ENCODE peak calls at places on chromosomes 2 and 18, in four cellular contexts. I, E, X and P are unnamed samples.

GRCh38 chr2:42875880-42876279 is 83.5 kb upstream of the HAAO start:
- DNase-seq in I (no peak), E (no peak), X (no peak), P (no peak)

GRCh38 chr18:2348003-2348402 is 223.3 kb downstream of the METTL4 start:
- DNase-seq in I (no peak), E (no peak), X (no peak), P (no peak)

GRCh38 chr2:38115216-38116012 is 39.5 kb upstream of the CYP1B1 start:
- DNase-seq in I (peak), E (peak), X (peak), P (peak)

GRCh38 chr2:3472966-3473365 is 46.4 kb downstream of the ADI1 start:
- DNase-seq in I (no peak), E (peak), X (no peak), P (no peak)

GRCh38 chr2:207148025-207148424 is 17.7 kb downstream of the KLF7 start:
- DNase-seq in I (no peak), E (no peak), X (no peak), P (no peak)

GRCh38 chr18:58502628-58503027 is 126.3 kb downstream of the ALPK2 start:
- DNase-seq in I (no peak), E (no peak), X (no peak), P (no peak)

GRCh38 chr2:101396352-101396717 is 9.0 kb upstream of the CREG2 start:
- DNase-seq in I (no peak), E (no peak), X (no peak), P (no peak)

GRCh38 chr2:65548571-65549261 is 116.3 kb upstream of the SPRED2 start:
- DNase-seq in I (no peak), E (no peak), X (no peak), P (no peak)

GRCh38 chr2:62785216-62785615 is 79.7 kb downstream of the EHBP1 start:
- DNase-seq in I (no peak), E (no peak), X (no peak), P (no peak)

GRCh38 chr18:63316612-63317555 is 2.7 kb downstream of the BCL2 start:
- DNase-seq in I (no peak), E (no peak), X (no peak), P (no peak)